ENCODE peak calls at places on chromosomes 3 and 15, in six cellular contexts. Y, D, T, Q, X and I are unnamed samples.
A peak's percentile ranks its signal among the peaks of the same experiment; 100 is the strongest.

GRCh38 chr3:69300296-69300695 is 85.6 kb downstream of the FRMD4B start:
- DNase-seq in T (peak; percentile 27), Q (no peak), X (no peak), D (no peak), Y (no peak), I (no peak)

GRCh38 chr3:99854899-99855298 is 37.2 kb downstream of the CMSS1 start:
- DNase-seq in T (no peak), D (no peak), Y (no peak), Q (no peak), X (no peak), I (no peak)

GRCh38 chr3:111956995-111957736 is 21.7 kb upstream of the ABHD10 start:
- DNase-seq in D (peak; percentile 25), T (no peak), Y (no peak), Q (no peak), X (no peak), I (no peak)

GRCh38 chr3:87793322-87793877 is 265.4 kb downstream of the CGGBP1 start:
- DNase-seq in T (no peak), X (no peak), Q (no peak), Y (no peak), D (no peak), I (no peak)

GRCh38 chr3:15823092-15823491 is 25.3 kb upstream of the ANKRD28 start:
- DNase-seq in T (no peak), X (no peak), Y (no peak), D (no peak), Q (no peak), I (no peak)

GRCh38 chr3:148792540-148792939 is 35.1 kb upstream of the CPB1 start:
- DNase-seq in D (no peak), Y (no peak), Q (no peak), T (no peak), X (no peak), I (no peak)

GRCh38 chr15:56734013-56734625 is 810 bp upstream of the ZNF280D start:
- DNase-seq in X (no peak), Q (no peak), T (no peak), Y (no peak), D (no peak), I (no peak)

GRCh38 chr3:188683032-188683491 is 488.7 kb upstream of the TPRG1 start:
- DNase-seq in X (no peak), D (peak; percentile 73), Q (peak; percentile 80), T (peak; percentile 92), Y (no peak), I (no peak)

GRCh38 chr3:27721717-27722564 is at the start of gene EOMES:
- DNase-seq in X (peak; percentile 79), T (no peak), Y (no peak), D (peak; percentile 58), Q (no peak), I (peak; percentile 34)

GRCh38 chr3:16370872-16371740 is 106.1 kb downstream of the OXNAD1 start:
- DNase-seq in X (no peak), Y (no peak), T (no peak), Q (no peak), D (no peak), I (no peak)

GRCh38 chr15:89113263-89113662 is 25.0 kb downstream of the ABHD2 start:
- DNase-seq in Y (no peak), X (no peak), D (no peak), T (no peak), Q (no peak), I (no peak)

GRCh38 chr3:149199474-149199873 is 22.2 kb downstream of the CP start:
- DNase-seq in X (no peak), T (no peak), Q (no peak), Y (no peak), D (peak; percentile 50), I (no peak)

GRCh38 chr3:30964612-30965011 is 70.2 kb upstream of the GADL1 start:
- DNase-seq in Q (no peak), X (no peak), T (no peak), Y (no peak), D (no peak), I (no peak)

GRCh38 chr3:196666001-196666867 is 26.7 kb downstream of the NRROS start:
- DNase-seq in D (peak; percentile 89), Q (no peak), X (peak; percentile 65), Y (no peak), T (peak; percentile 50), I (no peak)

GRCh38 chr15:58864602-58865419 is 68.7 kb downstream of the SLTM start:
- DNase-seq in D (peak; percentile 34), Y (peak; percentile 82), Q (peak; percentile 76), X (no peak), T (no peak), I (peak; percentile 43)

GRCh38 chr15:66661432-66662096 is 40.5 kb upstream of the SMAD6 start:
- DNase-seq in D (no peak), Y (no peak), T (peak; percentile 24), X (no peak), Q (no peak), I (peak; percentile 81)

GRCh38 chr3:28923994-28924393 is 356.9 kb upstream of the RBMS3 start:
- DNase-seq in Q (no peak), X (no peak), T (no peak), D (no peak), Y (no peak), I (no peak)

GRCh38 chr15:73273181-73274002 is 95.4 kb downstream of the HCN4 start:
- DNase-seq in T (peak; percentile 57), Q (no peak), D (peak; percentile 81), X (peak; percentile 39), Y (no peak), I (no peak)

GRCh38 chr3:160163259-160163878 is 61.9 kb upstream of the C3orf80 start:
- DNase-seq in Y (no peak), D (peak; percentile 56), X (no peak), Q (no peak), T (no peak), I (no peak)

GRCh38 chr3:157786216-157786615 is 283.0 kb upstream of the VEPH1 start:
- DNase-seq in T (no peak), Y (no peak), D (peak; percentile 93), Q (no peak), X (no peak), I (no peak)

GRCh38 chr3:7504886-7505775 is 644.2 kb downstream of the GRM7 start:
- DNase-seq in X (peak; percentile 6), Q (no peak), Y (no peak), D (peak; percentile 21), T (peak; percentile 68), I (no peak)

GRCh38 chr3:168250415-168250861 is 154.7 kb upstream of the GOLIM4 start:
- DNase-seq in D (peak; percentile 31), Y (peak; percentile 38), X (no peak), T (peak; percentile 11), Q (no peak), I (no peak)

DNA sequence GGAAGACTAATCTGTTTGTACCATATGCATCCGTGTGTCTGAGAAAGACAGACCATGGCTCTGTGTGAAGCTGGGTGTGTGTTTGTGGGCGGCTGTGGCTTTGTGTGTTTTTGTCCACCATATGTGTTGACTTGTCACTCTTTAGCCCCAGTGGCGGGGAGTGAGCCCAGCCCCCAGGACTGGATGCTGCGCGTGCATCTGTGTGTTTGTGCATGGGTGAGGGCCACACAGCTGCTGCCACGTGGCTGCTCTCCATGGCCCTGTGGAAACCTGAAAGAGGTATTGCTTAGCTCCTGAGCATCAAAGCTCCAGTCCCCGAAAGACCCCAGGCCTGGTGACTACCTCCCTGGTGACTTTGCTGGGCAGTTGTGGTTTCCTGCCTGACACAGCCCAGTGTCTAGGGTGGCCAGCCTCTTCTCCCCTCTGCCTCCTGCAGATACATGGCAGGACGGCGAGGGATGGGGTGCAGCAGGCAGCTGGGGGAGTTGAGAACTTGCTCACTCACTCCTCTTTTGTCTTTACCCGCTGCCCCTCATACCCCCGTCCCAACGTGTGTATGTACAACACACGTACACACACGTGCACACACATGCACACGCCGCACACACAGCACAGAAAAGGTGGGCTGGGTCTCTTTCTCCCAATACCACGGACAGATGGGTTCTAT is 6.5 kb downstream of the EPHB3 start:
- DNase-seq in Q (no peak), D (peak; percentile 36), Y (no peak), T (no peak), X (no peak), I (peak; percentile 54)
- H3K4me3 ChIP-seq in Q (peak overlapping the region; percentile 67), D (peak overlapping the region; percentile 23), Y (no peak overlapping the region), T (peak overlapping the region; percentile 53), X (no peak overlapping the region), I (no peak overlapping the region)

GRCh38 chr3:37456270-37456708 is 281.9 kb upstream of the LRRFIP2 start:
- DNase-seq in Q (peak; percentile 93), Y (peak; percentile 91), T (peak; percentile 2), X (no peak), D (peak; percentile 16), I (peak; percentile 74)
- H3K4me3 ChIP-seq in Q (peak overlapping the region; percentile 59), Y (no peak overlapping the region), T (no peak overlapping the region), X (no peak overlapping the region), D (no peak overlapping the region), I (no peak overlapping the region)

GRCh38 chr3:49175530-49175929 is 4.1 kb downstream of the KLHDC8B start:
- DNase-seq in Q (no peak), T (no peak), Y (no peak), X (no peak), D (no peak), I (no peak)

GRCh38 chr3:49174586-49174985 is 3.2 kb downstream of the KLHDC8B start:
- DNase-seq in Q (no peak), X (no peak), Y (no peak), D (no peak), T (no peak), I (no peak)

GRCh38 chr3:49173116-49173791 is 1.9 kb downstream of the KLHDC8B start:
- DNase-seq in Q (no peak), Y (no peak), T (peak; percentile 13), D (no peak), X (no peak), I (no peak)

GRCh38 chr3:49172616-49173041 is 1.2 kb downstream of the KLHDC8B start:
- DNase-seq in Y (no peak), T (no peak), X (no peak), D (no peak), Q (no peak), I (no peak)

DNA sequence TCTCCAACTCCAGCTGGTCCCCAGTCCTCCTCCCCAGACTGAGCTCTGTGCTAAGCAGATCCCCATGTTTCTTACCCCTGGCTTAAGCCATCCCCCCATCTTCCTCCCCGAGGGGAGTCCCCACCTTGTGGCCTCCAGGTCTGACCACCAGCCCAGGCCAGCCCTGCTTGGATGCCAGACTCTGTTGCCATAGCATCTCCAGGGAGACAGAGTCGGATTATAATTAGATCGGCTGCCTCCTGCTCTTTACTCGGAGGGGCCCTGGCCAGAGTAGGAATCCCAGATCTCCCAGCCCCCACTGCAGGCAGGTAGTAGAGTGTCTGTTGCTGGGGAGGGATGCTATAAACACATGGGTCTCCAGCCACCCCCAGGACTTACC is 2.4 kb downstream of the KLHDC8B start:
- DNase-seq in Q (no peak), T (peak; percentile 24), X (no peak), Y (no peak), D (no peak), I (no peak)
- H3K4me3 ChIP-seq in Q (peak overlapping the region; percentile 86), T (no peak overlapping the region), X (no peak overlapping the region), Y (no peak overlapping the region), D (no peak overlapping the region), I (no peak overlapping the region)

GRCh38 chr3:147701195-147701594 is 292.0 kb downstream of the ZIC1 start:
- DNase-seq in D (peak; percentile 20), Y (no peak), Q (no peak), X (no peak), T (no peak), I (no peak)

GRCh38 chr3:147702499-147702898 is 293.3 kb downstream of the ZIC1 start:
- DNase-seq in Q (no peak), D (no peak), T (no peak), Y (no peak), X (no peak), I (no peak)

DNA sequence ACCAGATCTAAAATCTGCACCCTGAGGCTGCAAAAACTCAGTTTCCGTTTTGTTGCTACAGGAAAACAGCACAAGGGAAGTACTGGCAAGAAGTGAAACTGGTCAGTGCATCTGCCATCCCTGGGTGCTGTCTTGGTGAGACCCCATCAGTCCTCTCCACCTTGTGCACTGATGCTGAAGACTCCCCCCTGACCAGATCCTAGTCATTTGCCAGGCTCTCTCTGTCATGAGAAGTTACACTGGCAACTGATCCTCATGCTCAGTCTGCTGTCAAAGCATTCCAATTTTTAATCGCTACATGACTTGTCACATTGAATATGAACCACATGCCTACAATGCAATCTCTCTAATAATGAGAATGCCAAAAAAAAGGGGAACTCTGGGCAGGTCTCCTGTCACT is 296.5 kb downstream of the ZIC1 start:
- DNase-seq in Q (no peak), X (no peak), D (no peak), Y (no peak), T (no peak), I (no peak)
- H3K4me3 ChIP-seq in Q (peak overlapping the region; percentile 15), X (no peak overlapping the region), D (no peak overlapping the region), Y (no peak overlapping the region), T (no peak overlapping the region), I (no peak overlapping the region)